ENCODE peak calls at places on chromosomes 6 and 20, in nine cellular contexts. P is lower leg skin; B is mammary epithelial cell; R is CD8-positive, alpha-beta memory T cell; Z is fibroblast of mammary gland; O is OCI-LY7; M is cardiac muscle cell; W is RPMI7951; G is NCI-H748 treated with DMSO at 0.1 percent for 48 hours. Q is an unnamed sample.

GRCh38 chr6:147782302-147782701 is 273.8 kb downstream of the SAMD5 start:
- DNase-seq in P (no peak), B (no peak), R (no peak), Z (peak; percentile 39), O (no peak), M (peak; percentile 2), W (no peak), G (peak; percentile 62), Q (no peak)

GRCh38 chr6:157054531-157054979 is 268.8 kb downstream of the TMEM242 start:
- DNase-seq in P (no peak), B (no peak), R (peak; percentile 69), Z (no peak), O (peak; percentile 61), M (no peak), W (no peak), G (no peak), Q (no peak)

GRCh38 chr6:24460966-24461365 is 28.4 kb downstream of the GPLD1 start:
- DNase-seq in P (no peak), B (no peak), R (no peak), Z (no peak), O (no peak), M (no peak), W (no peak), G (no peak), Q (no peak)

GRCh38 chr20:38024496-38024895 is 8.8 kb downstream of the TTI1 start:
- DNase-seq in P (no peak), B (no peak), R (no peak), Z (no peak), O (no peak), M (no peak), W (no peak), G (no peak), Q (no peak)

GRCh38 chr20:25668446-25668845 is 28.2 kb downstream of the ZNF337 start:
- DNase-seq in P (no peak), B (no peak), R (no peak), Z (no peak), O (no peak), M (peak; percentile 7), W (no peak), G (no peak), Q (no peak)

GRCh38 chr20:34753706-34754461 is 49.7 kb downstream of the TP53INP2 start:
- DNase-seq in P (no peak), B (peak; percentile 10), R (no peak), Z (no peak), O (no peak), M (no peak), W (no peak), G (no peak), Q (peak; percentile 78)

GRCh38 chr6:144219056-144219685 is 66.0 kb upstream of the UTRN start:
- DNase-seq in P (no peak), B (peak; percentile 28), R (peak; percentile 40), Z (peak; percentile 72), O (peak; percentile 69), M (peak; percentile 71), W (peak; percentile 62), G (peak; percentile 61), Q (peak; percentile 54)

GRCh38 chr6:69146385-69146784 is 511.3 kb downstream of the ADGRB3 start:
- DNase-seq in P (no peak), B (no peak), R (no peak), Z (no peak), O (no peak), M (no peak), W (no peak), G (no peak), Q (no peak)

GRCh38 chr6:161838306-161839035 is 564.6 kb upstream of the AGPAT4 start:
- DNase-seq in P (no peak), B (no peak), R (no peak), Z (no peak), O (no peak), M (no peak), W (no peak), G (no peak), Q (no peak)

GRCh38 chr6:148491638-148492210 is 149.1 kb downstream of the SASH1 start:
- DNase-seq in P (no peak), B (no peak), R (no peak), Z (peak; percentile 64), O (no peak), M (no peak), W (peak; percentile 26), G (no peak), Q (no peak)

GRCh38 chr6:25899123-25899522 is 25.1 kb upstream of the SLC17A3 start:
- DNase-seq in P (no peak), B (no peak), R (no peak), Z (peak; percentile 2), O (no peak), M (no peak), W (no peak), G (no peak), Q (no peak)

Q was measured in fibroblast of gingiva.